ENCODE peak calls at places on chromosomes 12 and 14, in five cellular contexts. Q, U, X, R and W are unnamed samples.

GRCh38 chr12:108526482-108527234 is 11.6 kb downstream of the FICD start:
- DNase-seq in Q (no peak), U (no peak), X (no peak), R (no peak), W (no peak)

GRCh38 chr14:31312934-31313333 is 105.3 kb upstream of the HECTD1 start:
- DNase-seq in Q (no peak), U (no peak), X (no peak), R (no peak), W (no peak)

GRCh38 chr12:123078531-123079123 is 72.3 kb downstream of the PITPNM2 start:
- DNase-seq in Q (no peak), U (no peak), X (no peak), R (no peak), W (no peak)

GRCh38 chr14:48373993-48374392 is 698.6 kb upstream of the MDGA2 start:
- DNase-seq in Q (no peak), U (no peak), X (no peak), R (no peak), W (no peak)

GRCh38 chr14:54902143-54902520 is 494 bp downstream of the GCH1 start:
- DNase-seq in Q (peak), U (peak), X (no peak), R (no peak), W (peak)

GRCh38 chr14:66539034-66539433 is 31.1 kb downstream of the GPHN start:
- DNase-seq in Q (no peak), U (no peak), X (peak), R (no peak), W (no peak)

GRCh38 chr12:6465467-6466183 is 4.9 kb downstream of the VAMP1 start:
- DNase-seq in Q (no peak), U (no peak), X (no peak), R (no peak), W (peak)

GRCh38 chr12:110316861-110317260 is 35.8 kb downstream of the ATP2A2 start:
- DNase-seq in Q (no peak), U (no peak), X (no peak), R (no peak), W (peak)

GRCh38 chr12:117098361-117099217 is 627 bp downstream of the TESC start:
- DNase-seq in Q (peak), U (no peak), X (no peak), R (peak), W (no peak)

GRCh38 chr14:58077621-58078020 is 74.4 kb downstream of the ARMH4 start:
- DNase-seq in Q (no peak), U (no peak), X (no peak), R (no peak), W (no peak)

GRCh38 chr12:130988261-130989175 is 34.8 kb downstream of the ADGRD1 start:
- DNase-seq in Q (no peak), U (no peak), X (no peak), R (no peak), W (no peak)

GRCh38 chr12:131990066-131990979 is 40.6 kb downstream of the EP400 start:
- DNase-seq in Q (no peak), U (no peak), X (no peak), R (no peak), W (no peak)

GRCh38 chr12:96136720-96137378 is 57.3 kb upstream of the ELK3 start:
- DNase-seq in Q (no peak), U (no peak), X (no peak), R (no peak), W (peak)

GRCh38 chr14:54889919-54890318 is 12.7 kb downstream of the GCH1 start:
- DNase-seq in Q (no peak), U (no peak), X (no peak), R (no peak), W (no peak)

GRCh38 chr14:78782551-78782950 is 612.4 kb downstream of the NRXN3 start:
- DNase-seq in Q (no peak), U (no peak), X (no peak), R (no peak), W (no peak)

GRCh38 chr12:110689601-110690430 is 901 bp upstream of the HVCN1 start:
- DNase-seq in Q (peak), U (no peak), X (peak), R (peak), W (peak)

GRCh38 chr14:88248606-88249005 is 74.5 kb downstream of the KCNK10 start:
- DNase-seq in Q (no peak), U (no peak), X (no peak), R (no peak), W (no peak)

GRCh38 chr14:89807151-89807550 is 147.4 kb downstream of the EFCAB11 start:
- DNase-seq in Q (no peak), U (no peak), X (no peak), R (no peak), W (no peak)

GRCh38 chr12:130826151-130826801 is 12.8 kb downstream of the STX2 start:
- DNase-seq in Q (peak), U (no peak), X (no peak), R (no peak), W (peak)

GRCh38 chr12:5085896-5086295 is 42.2 kb downstream of the KCNA5 start:
- DNase-seq in Q (no peak), U (no peak), X (no peak), R (no peak), W (no peak)

GRCh38 chr12:122190842-122191668 is 8.1 kb downstream of the LRRC43 start:
- DNase-seq in Q (peak), U (no peak), X (peak), R (peak), W (peak)

GRCh38 chr12:101209319-101210302 is at the start of gene SLC5A8:
- DNase-seq in Q (no peak), U (no peak), X (no peak), R (no peak), W (no peak)

GRCh38 chr12:89686311-89686710 is 22.3 kb downstream of the ATP2B1 start:
- DNase-seq in Q (no peak), U (no peak), X (no peak), R (no peak), W (no peak)

GRCh38 chr12:76863005-76863670 is 15.7 kb downstream of the CSRP2 start:
- DNase-seq in Q (no peak), U (no peak), X (no peak), R (no peak), W (no peak)

GRCh38 chr12:51389302-51389999 is 1.8 kb downstream of the GALNT6 start:
- DNase-seq in Q (no peak), U (no peak), X (no peak), R (no peak), W (no peak)

GRCh38 chr12:29537292-29537691 is 39.8 kb upstream of the OVCH1 start:
- DNase-seq in Q (no peak), U (no peak), X (no peak), R (no peak), W (no peak)

GRCh38 chr12:104695453-104696148 is 238.9 kb downstream of the CHST11 start:
- DNase-seq in Q (no peak), U (no peak), X (peak), R (no peak), W (peak)
- TF ChIP-seq POLR2AphosphoS5 in Q (no peak), U (no peak), X (no peak), R (no peak), W (no peak)

DNA sequence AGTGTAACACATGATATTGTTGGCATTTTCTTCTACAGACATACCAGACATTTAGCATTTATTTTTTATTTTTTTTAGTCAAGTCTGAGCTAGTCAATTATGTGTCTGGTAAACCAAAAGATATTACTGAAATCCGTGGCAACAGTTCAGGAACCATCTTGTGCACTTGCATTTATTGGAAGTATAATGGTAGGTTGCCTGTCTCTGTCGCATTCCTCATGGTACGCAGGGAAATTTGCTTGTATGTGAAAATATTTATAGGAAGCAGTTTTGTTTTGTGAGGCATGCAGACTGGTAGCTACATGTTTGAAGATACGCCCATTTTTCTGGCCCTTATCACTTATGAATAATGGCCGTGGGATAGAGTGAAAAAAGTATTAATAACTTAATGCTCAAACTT is 186.1 kb upstream of the SLC38A2 start:
- DNase-seq in Q (no peak), U (no peak), X (no peak), R (no peak), W (no peak)
- TF ChIP-seq POLR2AphosphoS5 in Q (no peak), U (no peak), X (no peak), R (no peak), W (no peak)

GRCh38 chr12:124465473-124465872 is 101.9 kb downstream of the NCOR2 start:
- DNase-seq in Q (no peak), U (no peak), X (no peak), R (no peak), W (no peak)

GRCh38 chr12:124464062-124464461 is 103.3 kb downstream of the NCOR2 start:
- DNase-seq in Q (no peak), U (no peak), X (no peak), R (no peak), W (no peak)

GRCh38 chr12:124464830-124465229 is 102.6 kb downstream of the NCOR2 start:
- DNase-seq in Q (no peak), U (no peak), X (no peak), R (no peak), W (peak)

GRCh38 chr12:124469193-124469888 is 98.1 kb downstream of the NCOR2 start:
- DNase-seq in Q (no peak), U (no peak), X (no peak), R (no peak), W (no peak)

DNA sequence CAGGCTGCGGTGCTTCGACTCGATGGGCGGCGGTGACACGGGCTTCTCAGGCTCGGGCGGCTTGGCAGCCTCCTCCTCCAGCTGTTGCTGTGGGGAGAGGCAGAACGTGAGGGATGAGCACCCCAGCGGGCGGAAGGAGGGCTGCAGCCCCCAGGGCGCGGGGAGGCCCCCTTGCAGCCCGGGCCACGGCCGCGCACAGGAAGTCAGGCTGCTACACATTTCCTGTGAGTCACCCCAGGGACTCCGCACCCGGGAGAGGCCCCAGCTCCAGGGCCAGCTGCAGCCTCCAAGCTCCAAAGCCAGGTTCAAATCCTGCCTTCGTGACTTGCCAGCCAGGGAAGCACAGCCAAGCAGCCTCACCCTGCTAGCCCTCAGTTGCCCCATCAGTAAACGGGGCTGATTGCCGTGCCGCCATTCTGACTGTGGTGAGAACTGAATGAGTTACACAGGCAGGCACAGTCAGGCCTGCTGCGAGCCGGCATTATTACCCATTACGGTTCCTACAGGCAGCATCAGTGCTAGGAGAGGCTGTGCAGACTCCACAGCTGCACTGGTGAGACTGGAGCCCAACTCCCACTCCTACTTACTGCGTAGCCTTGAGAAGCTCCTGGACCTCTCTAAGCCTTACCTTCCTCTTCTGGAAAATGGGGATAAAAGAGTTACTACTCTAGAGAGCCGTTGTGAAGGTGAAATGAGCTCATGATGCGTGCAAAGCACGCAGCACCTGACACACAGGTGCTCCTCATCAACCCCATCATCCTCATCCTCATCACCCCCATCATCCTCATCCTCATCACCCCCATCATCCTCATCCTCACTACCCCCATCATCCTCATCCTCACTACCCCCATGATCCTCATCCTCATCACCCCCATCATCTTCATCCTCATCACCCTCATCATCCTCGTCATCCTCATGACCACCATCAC is 100.9 kb downstream of the NCOR2 start:
- DNase-seq in Q (peak), U (no peak), X (no peak), R (peak), W (peak)
- TF ChIP-seq POLR2AphosphoS5 in Q (peak), U (no peak), X (peak), R (no peak), W (peak)

GRCh38 chr14:71240154-71240553 is 332.9 kb downstream of the PCNX1 start:
- DNase-seq in Q (no peak), U (no peak), X (no peak), R (no peak), W (no peak)

GRCh38 chr14:71240866-71241520 is 333.7 kb downstream of the PCNX1 start:
- DNase-seq in Q (no peak), U (no peak), X (no peak), R (no peak), W (no peak)

GRCh38 chr14:71244341-71244740 is 337.1 kb downstream of the PCNX1 start:
- DNase-seq in Q (no peak), U (no peak), X (no peak), R (no peak), W (no peak)

GRCh38 chr14:71243697-71244096 is 336.4 kb downstream of the PCNX1 start:
- DNase-seq in Q (no peak), U (no peak), X (no peak), R (no peak), W (no peak)

DNA sequence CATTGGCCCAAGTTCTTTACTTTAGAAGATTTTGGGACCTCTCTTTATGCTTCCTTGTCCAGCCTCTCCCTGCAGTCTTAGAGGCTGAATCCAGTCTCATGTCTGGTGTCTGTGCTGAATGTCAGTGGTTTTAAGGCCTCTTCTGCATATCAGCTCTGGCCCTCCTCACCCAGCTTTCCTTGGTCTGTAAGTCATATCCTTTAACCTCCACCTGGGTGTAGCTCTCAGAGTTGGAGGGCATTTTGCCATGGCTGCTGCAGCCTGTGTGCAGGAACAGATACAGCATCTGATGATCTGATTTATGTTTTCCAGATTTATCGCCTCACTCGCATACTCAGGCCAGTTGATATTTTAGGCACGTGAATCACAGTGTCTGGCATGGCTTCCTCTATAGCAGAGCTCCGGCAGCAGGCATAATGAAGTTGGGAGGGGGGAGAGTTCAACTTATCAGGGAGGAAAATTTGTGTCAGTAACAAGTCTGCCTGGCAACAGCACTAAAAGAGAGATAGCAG is 335.0 kb downstream of the PCNX1 start:
- DNase-seq in Q (no peak), U (no peak), X (no peak), R (no peak), W (no peak)
- TF ChIP-seq POLR2AphosphoS5 in Q (no peak), U (no peak), X (no peak), R (no peak), W (no peak)

DNA sequence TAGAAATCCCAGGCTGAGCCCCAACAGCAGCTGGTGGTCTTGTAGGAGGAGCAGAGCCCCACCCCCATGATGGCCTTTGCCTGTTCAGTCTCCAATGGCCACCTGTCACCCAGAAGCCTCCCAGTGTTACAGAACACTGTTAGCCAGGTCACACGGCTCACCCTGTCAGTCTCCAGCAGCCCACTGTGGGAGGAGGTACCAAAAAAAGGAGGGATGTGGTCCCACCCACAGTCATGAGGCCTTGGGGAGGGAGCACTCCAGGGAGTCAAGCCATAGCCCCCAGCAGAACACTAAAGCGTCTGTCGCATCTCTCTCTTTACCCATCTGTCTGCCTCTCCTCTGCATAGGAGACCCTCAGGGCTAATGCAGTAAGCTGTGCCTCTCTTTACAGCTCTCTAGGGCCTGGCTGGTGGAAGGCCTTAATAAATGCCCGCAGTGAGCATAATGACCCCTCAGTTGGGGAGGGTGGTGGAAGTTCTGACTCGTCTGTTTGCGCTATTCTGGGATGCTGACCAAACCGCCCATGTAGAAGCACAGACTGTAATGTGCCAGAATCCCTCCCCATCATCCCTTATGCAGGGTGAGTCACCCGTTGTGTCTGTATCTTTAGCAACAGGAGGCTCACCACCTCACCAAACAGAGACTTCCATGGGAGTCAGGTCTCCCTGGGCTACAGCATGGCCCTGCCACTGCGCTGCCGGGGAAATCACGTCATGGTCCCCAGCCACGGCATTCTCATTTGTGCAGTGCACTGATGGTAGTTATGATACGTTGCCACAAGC is 14.6 kb downstream of the C14orf132 start:
- DNase-seq in Q (no peak), U (no peak), X (no peak), R (no peak), W (no peak)
- TF ChIP-seq POLR2AphosphoS5 in Q (no peak), U (no peak), X (no peak), R (no peak), W (no peak)

GRCh38 chr12:26121841-26122680 is 2.8 kb downstream of the BHLHE41 start:
- DNase-seq in Q (no peak), U (no peak), X (no peak), R (no peak), W (no peak)

GRCh38 chr12:26121323-26121740 is 3.5 kb downstream of the BHLHE41 start:
- DNase-seq in Q (no peak), U (no peak), X (no peak), R (no peak), W (no peak)

GRCh38 chr12:26124491-26125450 is at the start of gene BHLHE41:
- DNase-seq in Q (no peak), U (peak), X (no peak), R (peak), W (no peak)

GRCh38 chr12:26123482-26123980 is 1.3 kb downstream of the BHLHE41 start:
- DNase-seq in Q (no peak), U (no peak), X (no peak), R (no peak), W (no peak)

GRCh38 chr12:26122681-26123481 is 2.0 kb downstream of the BHLHE41 start:
- DNase-seq in Q (no peak), U (peak), X (no peak), R (no peak), W (no peak)
- TF ChIP-seq POLR2AphosphoS5 in Q (no peak), U (peak), X (no peak), R (no peak), W (no peak)

GRCh38 chr14:76780058-76780345 is 18.7 kb downstream of the VASH1 start:
- DNase-seq in Q (no peak), U (no peak), X (no peak), R (no peak), W (no peak)

GRCh38 chr14:76781648-76782051 is 20.4 kb downstream of the VASH1 start:
- DNase-seq in Q (no peak), U (no peak), X (no peak), R (no peak), W (no peak)

GRCh38 chr14:76782115-76782884 is 21.0 kb downstream of the VASH1 start:
- DNase-seq in Q (no peak), U (no peak), X (no peak), R (no peak), W (no peak)

GRCh38 chr14:76780360-76780759 is 19.1 kb downstream of the VASH1 start:
- DNase-seq in Q (no peak), U (no peak), X (no peak), R (no peak), W (no peak)

GRCh38 chr14:76780875-76781647 is 19.8 kb downstream of the VASH1 start:
- DNase-seq in Q (no peak), U (no peak), X (no peak), R (no peak), W (no peak)
- TF ChIP-seq POLR2AphosphoS5 in Q (no peak), U (no peak), X (no peak), R (no peak), W (no peak)

DNA sequence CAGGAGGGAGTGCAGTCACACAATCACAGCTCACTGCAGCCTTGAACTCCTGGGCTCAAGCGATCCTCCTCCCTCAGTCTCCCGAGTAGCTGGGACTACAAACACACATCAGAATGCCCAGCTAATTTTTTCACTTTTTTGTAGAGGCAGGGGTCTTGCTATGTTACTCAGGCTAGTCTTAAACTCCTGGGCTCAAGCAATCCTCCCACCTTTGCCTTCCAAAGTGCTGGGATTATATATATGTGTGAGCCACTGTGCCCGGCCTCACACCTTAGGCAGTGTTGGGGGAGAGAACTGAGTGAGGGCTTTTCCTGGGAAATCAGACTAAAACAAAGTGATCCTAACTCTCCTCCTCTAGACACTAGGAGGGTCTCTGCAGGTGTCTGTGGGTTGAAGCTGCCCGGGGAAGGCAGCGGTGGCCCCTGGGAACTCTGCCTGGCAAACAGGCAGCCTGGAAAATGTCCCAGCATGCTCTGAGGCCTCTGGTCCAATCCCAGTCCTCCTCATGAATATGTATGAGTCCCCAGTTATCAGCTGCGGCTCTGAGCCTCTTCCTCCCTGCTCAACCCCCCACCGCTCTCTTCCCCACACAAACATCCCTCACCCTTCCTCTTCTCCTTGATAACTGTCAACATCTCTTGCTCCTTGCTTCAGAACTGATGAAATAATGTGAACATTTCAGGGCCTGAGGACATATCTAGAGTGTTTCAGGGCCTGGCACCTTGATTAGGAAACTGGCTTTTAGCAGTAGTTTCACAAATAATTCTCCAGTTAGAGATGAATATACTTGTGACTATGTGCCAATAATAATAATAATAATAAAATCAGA is 7.9 kb upstream of the NAA25 start:
- DNase-seq in Q (no peak), U (no peak), X (no peak), R (no peak), W (peak)
- TF ChIP-seq POLR2AphosphoS5 in Q (no peak), U (no peak), X (peak), R (no peak), W (peak)